ENCODE peak calls at places on chromosome 17, in seven cellular contexts. P is T47D, A is H1, H is GM12878, M is HCT116, F is SK-N-SH, V is HepG2. W is an unnamed sample.

GRCh38 chr17:28327031-28327607 is 8.1 kb downstream of the TMEM97 start:
- DNase-seq in M (no peak), A (no peak), H (peak), V (no peak), P (no peak), F (no peak), W (no peak)

GRCh38 chr17:32445976-32446375 is 1.7 kb downstream of the PSMD11 start:
- DNase-seq in M (no peak), V (no peak), F (no peak), H (no peak), A (no peak), P (no peak), W (peak)

GRCh38 chr17:37273419-37274051 is 102.2 kb upstream of the C17orf78 start:
- DNase-seq in F (peak), M (no peak), P (peak), V (no peak), A (no peak), H (no peak), W (peak)

GRCh38 chr17:71157297-71157696 is 963.5 kb upstream of the SOX9 start:
- DNase-seq in A (no peak), V (no peak), P (no peak), M (no peak), H (no peak), F (no peak), W (no peak)

GRCh38 chr17:81042606-81043005 is 7.7 kb downstream of the BAIAP2 start:
- DNase-seq in A (no peak), F (peak), M (no peak), P (no peak), H (no peak), V (no peak), W (no peak)

GRCh38 chr17:82767041-82767754 is 15.3 kb downstream of the TBCD start:
- DNase-seq in M (no peak), A (no peak), P (peak), H (no peak), V (peak), F (peak), W (peak)

GRCh38 chr17:81000089-81000630 is 8.5 kb downstream of the CHMP6 start:
- DNase-seq in M (no peak), P (no peak), F (no peak), V (no peak), A (no peak), H (no peak), W (no peak)

GRCh38 chr17:29589524-29590260 is at the start of gene GIT1:
- DNase-seq in M (peak), V (peak), P (peak), H (no peak), F (peak), A (no peak), W (peak)

GRCh38 chr17:13537211-13537610 is 64.5 kb downstream of the HS3ST3A1 start:
- DNase-seq in H (no peak), P (no peak), F (no peak), M (no peak), V (no peak), A (no peak), W (no peak)

GRCh38 chr17:72592242-72592966 is 471.6 kb downstream of the SOX9 start:
- DNase-seq in M (peak), F (peak), H (no peak), P (peak), V (peak), A (peak), W (peak)

GRCh38 chr17:31919802-31920525 is 16.8 kb upstream of the SUZ12 start:
- DNase-seq in A (no peak), H (no peak), F (no peak), V (peak), M (no peak), P (no peak), W (no peak)

GRCh38 chr17:16962804-16963203 is 9.1 kb downstream of the TNFRSF13B start:
- DNase-seq in M (peak), H (no peak), V (no peak), A (no peak), F (no peak), P (no peak), W (peak)

GRCh38 chr17:79970576-79971068 is 65.0 kb downstream of the TBC1D16 start:
- DNase-seq in A (no peak), H (no peak), V (peak), M (peak), P (peak), F (peak), W (no peak)

GRCh38 chr17:48513097-48513496 is 17.7 kb downstream of the HOXB1 start:
- DNase-seq in P (no peak), H (no peak), V (no peak), F (no peak), A (no peak), M (no peak), W (peak)

GRCh38 chr17:73007447-73007846 is 85.0 kb downstream of the SLC39A11 start:
- DNase-seq in P (no peak), V (no peak), H (no peak), M (no peak), A (no peak), F (no peak), W (no peak)

GRCh38 chr17:82800885-82801284 is 38.9 kb downstream of the ZNF750 start:
- DNase-seq in M (no peak), A (no peak), P (no peak), F (no peak), V (no peak), H (no peak), W (no peak)

GRCh38 chr17:15404116-15404730 is 62.8 kb upstream of the TEKT3 start:
- DNase-seq in A (no peak), F (no peak), H (no peak), V (no peak), P (no peak), M (no peak), W (no peak)

GRCh38 chr17:9022553-9023388 is 1.5 kb downstream of the NTN1 start:
- DNase-seq in A (no peak), V (no peak), M (no peak), F (peak), P (no peak), H (no peak), W (no peak)

GRCh38 chr17:73280191-73280590 is 18.5 kb upstream of the CPSF4L start:
- DNase-seq in H (no peak), F (no peak), A (no peak), M (no peak), V (no peak), P (no peak), W (no peak)

GRCh38 chr17:11503292-11503691 is 95.0 kb upstream of the DNAH9 start:
- DNase-seq in M (no peak), H (no peak), V (no peak), P (no peak), F (no peak), A (no peak), W (no peak)

GRCh38 chr17:11122908-11123307 is 118.1 kb upstream of the SHISA6 start:
- DNase-seq in F (no peak), M (no peak), P (no peak), H (no peak), A (no peak), V (no peak), W (no peak)

GRCh38 chr17:37447641-37448040 is 41.0 kb downstream of the TADA2A start:
- DNase-seq in A (no peak), F (no peak), H (no peak), M (peak), P (no peak), V (no peak), W (no peak)

GRCh38 chr17:75765981-75766380 is 989 bp upstream of the GALK1 start:
- DNase-seq in F (peak), H (no peak), A (no peak), P (no peak), M (no peak), V (no peak), W (no peak)

GRCh38 chr17:81607431-81607830 is 29.5 kb downstream of the NPLOC4 start:
- DNase-seq in A (no peak), V (no peak), H (no peak), M (no peak), F (no peak), P (no peak), W (no peak)

GRCh38 chr17:66941249-66941648 is 23.3 kb upstream of the CACNG4 start:
- DNase-seq in P (no peak), M (no peak), A (no peak), H (no peak), V (no peak), F (no peak), W (no peak)

GRCh38 chr17:35915153-35915969 is 15.2 kb downstream of the RDM1 start:
- DNase-seq in A (no peak), H (no peak), V (no peak), P (no peak), M (no peak), F (no peak), W (no peak)

GRCh38 chr17:56985371-56986162 is 7.6 kb downstream of the SCPEP1 start:
- DNase-seq in A (no peak), M (no peak), H (no peak), V (no peak), F (no peak), P (no peak), W (peak)

GRCh38 chr17:6279659-6280058 is 155.3 kb downstream of the AIPL1 start:
- DNase-seq in V (peak), H (no peak), F (no peak), M (peak), A (peak), P (peak), W (peak)

GRCh38 chr17:61460796-61461585 is 8.8 kb downstream of the TBX4 start:
- DNase-seq in M (no peak), V (peak), F (no peak), P (no peak), H (no peak), A (no peak), W (no peak)

GRCh38 chr17:77327566-77328463 is 187.0 kb downstream of the SEC14L1 start:
- DNase-seq in M (no peak), P (no peak), V (no peak), H (no peak), A (no peak), F (peak), W (no peak)

GRCh38 chr17:27577884-27578717 is 52.9 kb upstream of the LGALS9 start:
- DNase-seq in A (no peak), P (no peak), M (no peak), H (no peak), V (no peak), F (peak), W (no peak)

GRCh38 chr17:80349437-80350160 is 65.4 kb upstream of the ENDOV start:
- DNase-seq in A (no peak), P (no peak), F (no peak), M (no peak), H (no peak), V (no peak), W (no peak)

GRCh38 chr17:8359769-8360168 is 16.7 kb downstream of the KRABD2 start:
- DNase-seq in A (no peak), H (no peak), P (no peak), M (no peak), F (no peak), V (no peak), W (peak)

GRCh38 chr17:9274119-9274445 is 252.8 kb downstream of the NTN1 start:
- DNase-seq in H (no peak), F (no peak), M (no peak), P (no peak), A (no peak), V (no peak), W (no peak)

GRCh38 chr17:8755590-8756255 is 2.6 kb downstream of the SPDYE4 start:
- DNase-seq in V (no peak), H (no peak), P (no peak), A (no peak), M (no peak), F (no peak), W (no peak)

GRCh38 chr17:81601525-81602120 is 35.3 kb downstream of the NPLOC4 start:
- DNase-seq in P (peak), H (peak), A (no peak), V (peak), M (peak), F (peak), W (peak)

GRCh38 chr17:63185420-63185819 is 219.4 kb downstream of the TANC2 start:
- DNase-seq in V (no peak), H (no peak), A (no peak), F (no peak), P (no peak), M (no peak), W (no peak)

GRCh38 chr17:1592751-1593629 is 30.4 kb upstream of the PITPNA start:
- DNase-seq in V (peak), F (no peak), H (peak), P (no peak), M (no peak), A (no peak), W (no peak)

GRCh38 chr17:1590747-1591473 is 28.3 kb upstream of the PITPNA start:
- DNase-seq in P (no peak), F (peak), A (no peak), V (no peak), M (no peak), H (no peak), W (no peak)

GRCh38 chr17:1588781-1589585 is 26.4 kb upstream of the PITPNA start:
- DNase-seq in A (no peak), P (no peak), H (no peak), M (no peak), V (no peak), F (no peak), W (no peak)

GRCh38 chr17:1591474-1592090 is 29.0 kb upstream of the PITPNA start:
- DNase-seq in M (no peak), H (no peak), V (no peak), F (peak), P (no peak), A (no peak), W (no peak)

DNA sequence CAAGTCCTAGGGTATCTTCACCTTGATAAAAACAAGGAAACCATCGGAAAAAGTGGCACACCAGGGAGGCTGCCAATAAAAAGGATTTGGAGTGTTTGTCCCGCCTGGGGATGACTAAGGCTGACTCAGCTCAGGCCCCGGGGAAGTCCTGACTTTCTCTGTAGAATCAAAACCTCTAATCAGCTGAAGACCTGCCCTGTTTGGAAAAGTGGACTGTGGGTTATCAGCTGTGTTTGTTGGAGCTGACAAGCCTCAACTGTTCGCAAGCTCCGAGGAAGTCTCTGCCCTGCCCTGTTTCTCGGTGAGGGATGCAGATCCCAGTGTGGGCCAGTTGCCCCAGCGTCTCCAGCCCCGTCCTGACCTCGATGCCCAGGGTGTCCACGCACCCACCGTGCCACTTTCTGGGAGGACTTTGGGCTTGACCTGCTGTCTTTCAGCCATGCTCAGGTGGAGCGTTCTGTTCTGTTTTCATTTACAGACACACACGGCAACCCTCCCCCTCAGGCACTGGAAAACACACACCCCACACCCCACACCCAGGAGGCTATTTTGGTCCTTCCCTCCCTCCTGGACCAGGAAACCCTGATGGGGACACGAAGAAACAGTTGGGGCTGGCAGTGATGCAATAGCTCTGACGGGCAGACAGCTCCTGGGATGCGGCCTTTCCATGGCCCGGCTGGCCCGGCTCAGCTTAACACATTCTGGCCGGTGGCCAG is 27.6 kb upstream of the PITPNA start:
- DNase-seq in M (peak), H (no peak), V (peak), P (no peak), A (no peak), F (no peak), W (peak)
- TF ChIP-seq JUND in M (peak), H (no peak), V (peak), P (no peak), A (no peak), F (peak), W (peak)

GRCh38 chr17:68052810-68053209 is 17.3 kb downstream of the KPNA2 start:
- DNase-seq in F (no peak), H (no peak), M (no peak), A (no peak), P (no peak), V (no peak), W (no peak)
- TF ChIP-seq JUND in F (no peak), H (no peak), M (no peak), A (no peak), P (no peak), V (no peak), W (no peak)

GRCh38 chr17:46126840-46127239 is 66.4 kb downstream of the KANSL1 start:
- DNase-seq in A (no peak), H (no peak), M (no peak), P (no peak), F (no peak), V (no peak), W (no peak)

GRCh38 chr17:46127524-46127923 is 65.7 kb downstream of the KANSL1 start:
- DNase-seq in A (no peak), M (no peak), P (no peak), F (no peak), H (no peak), V (no peak), W (no peak)

GRCh38 chr17:46124695-46125592 is 68.3 kb downstream of the KANSL1 start:
- DNase-seq in F (no peak), P (no peak), A (no peak), M (no peak), H (no peak), V (no peak), W (no peak)

GRCh38 chr17:46123607-46124006 is 69.6 kb downstream of the KANSL1 start:
- DNase-seq in F (no peak), H (no peak), A (no peak), P (no peak), V (no peak), M (no peak), W (no peak)

GRCh38 chr17:46125831-46126230 is 67.4 kb downstream of the KANSL1 start:
- DNase-seq in A (no peak), F (no peak), H (no peak), P (no peak), M (no peak), V (no peak), W (no peak)
- TF ChIP-seq JUND in A (no peak), F (no peak), H (no peak), P (no peak), M (no peak), V (no peak), W (no peak)

GRCh38 chr17:41692722-41693521 is 4.2 kb downstream of the EIF1 start:
- DNase-seq in A (no peak), M (no peak), V (no peak), F (no peak), H (no peak), P (peak), W (no peak)

GRCh38 chr17:41695134-41695661 is 6.5 kb downstream of the EIF1 start:
- DNase-seq in P (no peak), A (no peak), H (no peak), F (no peak), V (no peak), M (no peak), W (no peak)

GRCh38 chr17:41691031-41691777 is 2.5 kb downstream of the EIF1 start:
- DNase-seq in V (no peak), P (peak), M (no peak), A (no peak), H (no peak), F (no peak), W (no peak)

GRCh38 chr17:41697122-41697962 is 8.7 kb downstream of the EIF1 start:
- DNase-seq in V (no peak), M (no peak), H (no peak), F (no peak), A (no peak), P (peak), W (no peak)

GRCh38 chr17:41695954-41696720 is 7.5 kb downstream of the EIF1 start:
- DNase-seq in M (peak), V (peak), A (no peak), H (no peak), P (peak), F (peak), W (peak)
- TF ChIP-seq JUND in M (no peak), V (no peak), A (no peak), H (no peak), P (no peak), F (no peak), W (no peak)

DNA sequence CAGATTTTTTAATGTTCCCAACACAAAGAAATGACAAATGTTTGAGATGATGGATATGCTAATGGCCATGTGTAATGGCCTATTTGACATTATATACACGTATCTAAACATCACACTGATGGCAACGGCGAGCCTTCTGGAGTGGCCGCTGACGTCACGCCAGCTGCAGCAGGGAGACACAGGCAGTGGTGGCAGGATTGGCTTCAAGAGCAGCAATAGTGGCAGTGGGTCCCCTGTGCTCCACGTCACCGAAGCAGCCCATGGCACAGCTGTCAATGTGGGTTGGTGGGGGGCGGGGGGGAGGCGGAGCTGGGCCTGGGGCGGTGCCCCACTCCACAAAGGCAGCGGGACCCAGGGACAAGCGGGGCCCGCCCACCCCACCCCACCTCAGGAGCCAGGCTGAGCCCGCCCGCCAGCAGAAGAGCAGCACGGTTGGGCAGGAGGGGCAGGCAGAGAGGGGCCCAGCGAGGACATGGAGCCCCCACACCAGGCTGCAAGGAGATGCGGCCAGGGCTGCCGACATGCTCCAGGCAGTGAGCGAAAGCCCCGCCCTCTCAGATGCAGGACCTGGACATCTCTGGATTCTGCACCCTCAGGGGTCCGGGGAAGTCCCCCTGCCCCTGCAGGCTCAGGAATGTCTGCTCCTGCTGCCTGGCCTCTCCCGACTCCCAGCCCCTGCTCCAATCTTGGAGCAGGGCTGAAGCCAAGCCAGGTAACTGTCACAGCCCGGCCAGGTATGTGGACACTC is 64.6 kb downstream of the USP32 start:
- DNase-seq in A (no peak), M (no peak), F (peak), H (no peak), P (no peak), V (no peak), W (no peak)
- TF ChIP-seq JUND in A (no peak), M (no peak), F (no peak), H (no peak), P (no peak), V (no peak), W (no peak)

DNA sequence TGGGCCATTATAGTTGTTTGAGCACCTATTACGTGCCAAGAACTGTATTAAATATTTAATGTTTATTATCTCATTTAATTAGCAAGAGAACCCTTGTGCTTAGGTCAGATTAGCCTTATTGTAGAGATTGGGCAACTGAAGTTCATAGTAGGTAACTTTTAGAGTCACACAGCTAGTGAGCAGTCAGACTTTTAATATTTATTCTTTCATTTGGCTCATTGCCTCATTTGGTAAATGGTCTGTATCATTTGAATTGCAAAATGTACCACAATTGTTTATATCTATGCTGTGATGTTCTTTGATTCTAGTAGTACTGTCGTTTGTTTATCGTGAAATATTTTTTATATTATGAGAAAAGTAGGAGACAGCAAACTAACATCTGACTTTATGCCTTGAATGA is 7.6 kb downstream of the CLTC start:
- DNase-seq in F (no peak), P (no peak), A (no peak), H (no peak), M (no peak), V (no peak), W (no peak)
- TF ChIP-seq JUND in F (no peak), P (no peak), A (no peak), H (no peak), M (no peak), V (no peak), W (no peak)

W was measured in K562.